ENCODE peak calls at places on chromosomes 5 and 9, in six cellular contexts. One of them, this sample, is unnamed.

GRCh38 chr9:136721339-136722092 is 9.1 kb downstream of the DIPK1B start:
- DNase-seq in psoas muscle: peak
- DNase-seq in tibial nerve: no peak
- DNase-seq in fibroblast of mammary gland: peak
- DNase-seq in CD8-positive, alpha-beta T cell: no peak
- DNase-seq in stomach: no peak
- DNase-seq in this sample: no peak

GRCh38 chr5:168819004-168819626 is 239.9 kb upstream of the PANK3 start:
- DNase-seq in tibial nerve: no peak
- DNase-seq in psoas muscle: no peak
- DNase-seq in fibroblast of mammary gland: no peak
- DNase-seq in stomach: no peak
- DNase-seq in CD8-positive, alpha-beta T cell: no peak
- DNase-seq in this sample: no peak

GRCh38 chr5:79611046-79611829 is 1.0 kb upstream of the TENT2 start:
- DNase-seq in psoas muscle: no peak
- DNase-seq in tibial nerve: no peak
- DNase-seq in stomach: no peak
- DNase-seq in fibroblast of mammary gland: no peak
- DNase-seq in CD8-positive, alpha-beta T cell: no peak
- DNase-seq in this sample: no peak

GRCh38 chr9:90251311-90251710 is 391.3 kb downstream of the DIRAS2 start:
- DNase-seq in CD8-positive, alpha-beta T cell: no peak
- DNase-seq in psoas muscle: no peak
- DNase-seq in fibroblast of mammary gland: no peak
- DNase-seq in stomach: no peak
- DNase-seq in tibial nerve: no peak
- DNase-seq in this sample: no peak

GRCh38 chr9:105432247-105432857 is 15.5 kb upstream of the FSD1L start:
- DNase-seq in CD8-positive, alpha-beta T cell: no peak
- DNase-seq in psoas muscle: no peak
- DNase-seq in fibroblast of mammary gland: no peak
- DNase-seq in stomach: no peak
- DNase-seq in tibial nerve: no peak
- DNase-seq in this sample: no peak

GRCh38 chr9:98007251-98007928 is 24.2 kb downstream of the ANP32B start:
- DNase-seq in psoas muscle: no peak
- DNase-seq in fibroblast of mammary gland: peak
- DNase-seq in stomach: no peak
- DNase-seq in tibial nerve: no peak
- DNase-seq in CD8-positive, alpha-beta T cell: no peak
- DNase-seq in this sample: no peak

GRCh38 chr9:126327016-126327749 is 554 bp downstream of the MVB12B start:
- DNase-seq in psoas muscle: peak
- DNase-seq in fibroblast of mammary gland: no peak
- DNase-seq in stomach: no peak
- DNase-seq in CD8-positive, alpha-beta T cell: no peak
- DNase-seq in tibial nerve: no peak
- DNase-seq in this sample: no peak

GRCh38 chr5:31231171-31231570 is 37.7 kb downstream of the CDH6 start:
- DNase-seq in fibroblast of mammary gland: no peak
- DNase-seq in psoas muscle: no peak
- DNase-seq in CD8-positive, alpha-beta T cell: no peak
- DNase-seq in stomach: no peak
- DNase-seq in tibial nerve: no peak
- DNase-seq in this sample: no peak

GRCh38 chr9:121620777-121621437 is 30.5 kb upstream of the DAB2IP start:
- DNase-seq in psoas muscle: no peak
- DNase-seq in CD8-positive, alpha-beta T cell: no peak
- DNase-seq in stomach: no peak
- DNase-seq in tibial nerve: no peak
- DNase-seq in fibroblast of mammary gland: peak
- DNase-seq in this sample: no peak

GRCh38 chr5:151805414-151806225 is 33.9 kb downstream of the G3BP1 start:
- DNase-seq in CD8-positive, alpha-beta T cell: no peak
- DNase-seq in tibial nerve: no peak
- DNase-seq in fibroblast of mammary gland: peak
- DNase-seq in psoas muscle: no peak
- DNase-seq in stomach: no peak
- DNase-seq in this sample: no peak

GRCh38 chr5:108366500-108366899 is 15.4 kb downstream of the FBXL17 start:
- DNase-seq in fibroblast of mammary gland: no peak
- DNase-seq in psoas muscle: no peak
- DNase-seq in CD8-positive, alpha-beta T cell: no peak
- DNase-seq in stomach: no peak
- DNase-seq in tibial nerve: no peak
- DNase-seq in this sample: no peak

GRCh38 chr5:150781706-150782614 is 3.4 kb downstream of the SMIM3 start:
- DNase-seq in fibroblast of mammary gland: peak
- DNase-seq in CD8-positive, alpha-beta T cell: no peak
- DNase-seq in psoas muscle: peak
- DNase-seq in stomach: peak
- DNase-seq in tibial nerve: peak
- DNase-seq in this sample: peak

GRCh38 chr9:38332625-38333024 is 59.9 kb upstream of the ALDH1B1 start:
- DNase-seq in stomach: peak
- DNase-seq in tibial nerve: no peak
- DNase-seq in fibroblast of mammary gland: no peak
- DNase-seq in psoas muscle: no peak
- DNase-seq in CD8-positive, alpha-beta T cell: no peak
- DNase-seq in this sample: no peak

GRCh38 chr9:967851-968641 is 8.4 kb upstream of the DMRT3 start:
- DNase-seq in CD8-positive, alpha-beta T cell: no peak
- DNase-seq in psoas muscle: no peak
- DNase-seq in tibial nerve: no peak
- DNase-seq in fibroblast of mammary gland: peak
- DNase-seq in stomach: no peak
- DNase-seq in this sample: no peak

GRCh38 chr9:88532320-88532719 is 2.7 kb upstream of the NXNL2 start:
- DNase-seq in tibial nerve: no peak
- DNase-seq in stomach: no peak
- DNase-seq in CD8-positive, alpha-beta T cell: no peak
- DNase-seq in psoas muscle: peak
- DNase-seq in fibroblast of mammary gland: peak
- DNase-seq in this sample: no peak

GRCh38 chr9:72758944-72759343 is 193.9 kb downstream of the ALDH1A1 start:
- DNase-seq in fibroblast of mammary gland: no peak
- DNase-seq in CD8-positive, alpha-beta T cell: no peak
- DNase-seq in stomach: no peak
- DNase-seq in psoas muscle: no peak
- DNase-seq in tibial nerve: no peak
- DNase-seq in this sample: no peak

GRCh38 chr5:15446552-15446951 is 53.4 kb upstream of the FBXL7 start:
- DNase-seq in CD8-positive, alpha-beta T cell: no peak
- DNase-seq in stomach: no peak
- DNase-seq in fibroblast of mammary gland: peak
- DNase-seq in psoas muscle: no peak
- DNase-seq in tibial nerve: no peak
- DNase-seq in this sample: no peak

GRCh38 chr9:19201899-19202891 is 28.3 kb upstream of the DENND4C start:
- DNase-seq in tibial nerve: no peak
- DNase-seq in psoas muscle: no peak
- DNase-seq in CD8-positive, alpha-beta T cell: no peak
- DNase-seq in stomach: peak
- DNase-seq in fibroblast of mammary gland: no peak
- DNase-seq in this sample: peak

GRCh38 chr9:37371565-37372464 is 50.7 kb upstream of the GRHPR start:
- DNase-seq in tibial nerve: no peak
- DNase-seq in fibroblast of mammary gland: peak
- DNase-seq in stomach: no peak
- DNase-seq in psoas muscle: no peak
- DNase-seq in CD8-positive, alpha-beta T cell: no peak
- DNase-seq in this sample: no peak

DNA sequence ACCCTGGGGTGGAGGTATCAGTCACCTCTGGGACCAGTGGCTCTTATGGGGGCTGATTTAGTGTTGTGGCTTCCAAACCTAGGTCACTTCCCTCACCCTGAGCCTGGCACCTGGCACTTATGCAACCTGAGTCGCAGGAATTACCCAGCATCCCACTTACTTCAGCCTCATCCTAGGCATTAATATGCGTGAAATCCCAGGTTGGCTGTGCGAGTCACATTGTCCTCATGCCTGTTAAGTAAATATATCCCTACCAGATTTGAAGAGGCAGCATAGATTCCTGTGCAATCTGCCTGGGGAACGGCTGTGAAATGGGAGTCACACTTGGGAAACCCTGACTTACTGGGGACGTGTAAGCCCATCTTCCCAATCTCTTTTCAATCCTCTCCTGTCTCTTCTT is 42.7 kb upstream of the AKNA start:
- DNase-seq in tibial nerve: no peak
- DNase-seq in psoas muscle: no peak
- DNase-seq in CD8-positive, alpha-beta T cell: no peak
- DNase-seq in stomach: no peak
- DNase-seq in fibroblast of mammary gland: no peak
- DNase-seq in this sample: no peak
- H3K4me3 ChIP-seq in tibial nerve: no peak
- H3K4me3 ChIP-seq in psoas muscle: no peak
- H3K4me3 ChIP-seq in CD8-positive, alpha-beta T cell: no peak
- H3K4me3 ChIP-seq in stomach: no peak
- H3K4me3 ChIP-seq in fibroblast of mammary gland: no peak
- H3K4me3 ChIP-seq in this sample: no peak

DNA sequence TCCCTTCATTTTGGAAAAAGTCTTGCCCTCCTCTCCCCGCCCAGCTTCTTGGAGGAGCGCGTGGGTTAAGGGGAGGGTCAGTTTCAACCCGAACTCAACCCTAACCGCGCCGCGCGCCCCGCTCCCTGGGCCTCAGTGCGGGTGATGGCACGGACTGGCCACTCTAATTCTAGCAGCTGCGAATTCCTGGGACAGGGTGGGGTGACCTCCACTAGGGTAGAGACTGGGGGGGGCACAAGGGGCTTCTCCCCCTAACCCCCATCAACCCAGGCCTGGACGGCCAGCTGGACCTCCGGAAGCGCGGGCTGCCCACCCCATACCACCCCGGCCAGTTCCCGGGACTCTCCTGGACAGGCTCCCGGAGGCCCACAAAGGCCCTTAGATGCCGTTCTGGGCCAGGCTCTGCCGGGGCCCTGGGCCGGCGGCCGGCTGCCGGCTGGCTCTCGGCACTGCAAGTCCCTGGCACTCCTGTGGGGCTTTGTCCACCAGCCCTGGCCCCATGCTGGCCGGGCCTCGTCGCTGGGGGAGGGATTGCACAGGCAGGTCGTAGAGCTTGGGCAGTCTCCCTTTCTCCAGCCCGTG is 7.2 kb upstream of the PSD2 start:
- DNase-seq in psoas muscle: peak
- DNase-seq in fibroblast of mammary gland: no peak
- DNase-seq in CD8-positive, alpha-beta T cell: no peak
- DNase-seq in stomach: no peak
- DNase-seq in tibial nerve: peak
- DNase-seq in this sample: peak
- H3K4me3 ChIP-seq in psoas muscle: peak
- H3K4me3 ChIP-seq in fibroblast of mammary gland: peak
- H3K4me3 ChIP-seq in CD8-positive, alpha-beta T cell: no peak
- H3K4me3 ChIP-seq in stomach: peak
- H3K4me3 ChIP-seq in tibial nerve: peak
- H3K4me3 ChIP-seq in this sample: peak

GRCh38 chr5:153350192-153350883 is 140.1 kb upstream of the GRIA1 start:
- DNase-seq in CD8-positive, alpha-beta T cell: no peak
- DNase-seq in tibial nerve: no peak
- DNase-seq in stomach: no peak
- DNase-seq in psoas muscle: no peak
- DNase-seq in fibroblast of mammary gland: no peak
- DNase-seq in this sample: no peak

GRCh38 chr5:153357493-153358112 is 132.9 kb upstream of the GRIA1 start:
- DNase-seq in tibial nerve: no peak
- DNase-seq in stomach: no peak
- DNase-seq in psoas muscle: no peak
- DNase-seq in CD8-positive, alpha-beta T cell: no peak
- DNase-seq in fibroblast of mammary gland: no peak
- DNase-seq in this sample: no peak

GRCh38 chr5:153358315-153358976 is 132.0 kb upstream of the GRIA1 start:
- DNase-seq in stomach: no peak
- DNase-seq in psoas muscle: no peak
- DNase-seq in CD8-positive, alpha-beta T cell: no peak
- DNase-seq in fibroblast of mammary gland: peak
- DNase-seq in tibial nerve: no peak
- DNase-seq in this sample: no peak

GRCh38 chr5:153352685-153353219 is 137.7 kb upstream of the GRIA1 start:
- DNase-seq in fibroblast of mammary gland: peak
- DNase-seq in tibial nerve: no peak
- DNase-seq in stomach: no peak
- DNase-seq in psoas muscle: no peak
- DNase-seq in CD8-positive, alpha-beta T cell: no peak
- DNase-seq in this sample: no peak
- H3K4me3 ChIP-seq in fibroblast of mammary gland: no peak
- H3K4me3 ChIP-seq in tibial nerve: no peak
- H3K4me3 ChIP-seq in stomach: no peak
- H3K4me3 ChIP-seq in psoas muscle: no peak
- H3K4me3 ChIP-seq in CD8-positive, alpha-beta T cell: peak
- H3K4me3 ChIP-seq in this sample: no peak

GRCh38 chr5:1521054-1521453 is 2.7 kb downstream of the LPCAT1 start:
- DNase-seq in CD8-positive, alpha-beta T cell: no peak
- DNase-seq in psoas muscle: no peak
- DNase-seq in stomach: peak
- DNase-seq in fibroblast of mammary gland: no peak
- DNase-seq in tibial nerve: no peak
- DNase-seq in this sample: no peak
- H3K4me3 ChIP-seq in CD8-positive, alpha-beta T cell: no peak
- H3K4me3 ChIP-seq in psoas muscle: no peak
- H3K4me3 ChIP-seq in stomach: no peak
- H3K4me3 ChIP-seq in fibroblast of mammary gland: no peak
- H3K4me3 ChIP-seq in tibial nerve: no peak
- H3K4me3 ChIP-seq in this sample: no peak